ENCODE peak calls at places on chromosomes 7 and 10, in ten cellular contexts. F is colonic mucosa; I is esophagus squamous epithelium; X is Peyer's patch; Q is mammary epithelial cell; U is neural progenitor cell; S is endodermal cell; D is right cardiac atrium; B is foreskin keratinocyte; T is CD4-positive, alpha-beta memory T cell. N is an unnamed sample.

GRCh38 chr7:99392659-99393362 is 15.6 kb downstream of the PDAP1 start:
- DNase-seq in F (peak; percentile 91), I (no peak), X (peak; percentile 95), Q (no peak), U (peak; percentile 90), S (peak; percentile 95), D (peak; percentile 93), B (peak; percentile 53), T (peak; percentile 92), N (no peak)

GRCh38 chr7:30478349-30479228 is at the start of gene NOD1:
- DNase-seq in F (peak; percentile 84), I (no peak), X (peak; percentile 89), Q (peak; percentile 77), U (peak; percentile 87), S (peak; percentile 88), D (peak; percentile 93), B (peak; percentile 65), T (peak; percentile 72), N (no peak)

GRCh38 chr10:73876971-73877370 is 2.6 kb upstream of the CAMK2G start:
- DNase-seq in F (no peak), I (no peak), X (no peak), Q (peak; percentile 49), U (no peak), S (no peak), D (no peak), B (peak; percentile 59), T (no peak), N (no peak)

GRCh38 chr7:153006452-153006851 is 246.9 kb downstream of the ACTR3B start:
- DNase-seq in F (no peak), I (no peak), X (no peak), Q (no peak), U (no peak), S (no peak), D (no peak), B (no peak), T (no peak), N (no peak)

GRCh38 chr7:17902599-17902998 is 37.7 kb downstream of the SNX13 start:
- DNase-seq in F (no peak), I (no peak), X (no peak), Q (no peak), U (peak; percentile 31), S (peak; percentile 85), D (no peak), B (no peak), T (no peak), N (no peak)

GRCh38 chr7:37419496-37419895 is 29.2 kb downstream of the ELMO1 start:
- DNase-seq in F (no peak), I (no peak), X (no peak), Q (no peak), U (no peak), S (no peak), D (no peak), B (no peak), T (no peak), N (no peak)

GRCh38 chr10:34189830-34190229 is 625.3 kb downstream of the PARD3 start:
- DNase-seq in F (no peak), I (no peak), X (no peak), Q (no peak), U (no peak), S (no peak), D (no peak), B (no peak), T (no peak), N (no peak)

GRCh38 chr7:156897673-156898072 is 4.7 kb upstream of the LMBR1 start:
- DNase-seq in F (no peak), I (no peak), X (no peak), Q (peak; percentile 51), U (no peak), S (no peak), D (no peak), B (peak; percentile 74), T (no peak), N (no peak)

GRCh38 chr7:66727058-66727457 is 13.5 kb upstream of the RABGEF1 start:
- DNase-seq in F (no peak), I (no peak), X (no peak), Q (peak; percentile 85), U (no peak), S (no peak), D (no peak), B (no peak), T (no peak), N (no peak)

GRCh38 chr10:69382382-69383117 is 34.2 kb downstream of the TACR2 start:
- DNase-seq in F (no peak), I (no peak), X (no peak), Q (peak; percentile 87), U (no peak), S (peak; percentile 33), D (peak; percentile 53), B (peak; percentile 93), T (no peak), N (no peak)

GRCh38 chr10:89789188-89789587 is 87.8 kb downstream of the KIF20B start:
- DNase-seq in F (no peak), I (no peak), X (no peak), Q (no peak), U (no peak), S (no peak), D (no peak), B (no peak), T (no peak), N (no peak)

GRCh38 chr10:69961864-69962745 is 90.5 kb upstream of the MACROH2A2 start:
- DNase-seq in F (peak; percentile 22), I (no peak), X (peak; percentile 44), Q (no peak), U (no peak), S (no peak), D (no peak), B (no peak), T (no peak), N (no peak)

GRCh38 chr10:97850446-97850845 is 803 bp downstream of the GOLGA7B start:
- DNase-seq in F (no peak), I (no peak), X (no peak), Q (no peak), U (peak; percentile 53), S (no peak), D (no peak), B (no peak), T (peak; percentile 57), N (no peak)

GRCh38 chr7:45687185-45687560 is 113.0 kb downstream of the ADCY1 start:
- DNase-seq in F (peak; percentile 9), I (no peak), X (no peak), Q (no peak), U (no peak), S (peak; percentile 22), D (no peak), B (no peak), T (no peak), N (no peak)

DNA sequence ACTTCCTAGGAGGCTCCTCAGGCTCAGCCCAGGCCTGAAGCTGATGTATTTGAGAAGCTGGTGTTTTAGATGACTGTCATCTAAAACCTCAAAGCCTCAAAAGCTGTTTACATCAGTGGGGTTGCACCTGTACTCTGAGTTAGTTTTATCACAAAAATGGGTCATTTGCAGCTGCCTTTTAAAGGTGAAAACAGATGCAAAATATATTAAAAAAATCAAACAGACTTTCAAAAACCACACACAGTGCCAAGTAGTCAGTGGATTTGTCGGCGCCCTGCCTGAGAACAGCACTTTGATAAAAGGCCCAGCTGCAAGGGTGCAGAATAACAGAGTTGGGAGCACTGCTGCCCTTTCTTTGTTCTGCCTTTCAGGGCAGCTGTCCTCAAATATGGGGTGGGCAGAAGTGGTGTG is 103.0 kb downstream of the VOPP1 start:
- DNase-seq in F (no peak), I (no peak), X (peak; percentile 68), Q (no peak), U (no peak), S (no peak), D (no peak), B (no peak), T (peak; percentile 60), N (no peak)
- H3K4me1 ChIP-seq in F (no peaks in the 10 kb centered on the region), I (no peaks in the 10 kb centered on the region), X (no peaks in the 10 kb centered on the region), Q (no peaks in the 10 kb centered on the region), U (no peaks in the 10 kb centered on the region), S (no peaks in the 10 kb centered on the region), D (no peaks in the 10 kb centered on the region), B (no peaks in the 10 kb centered on the region), T (peaks cover 91% of the 10 kb centered on the region), N (no peaks in the 10 kb centered on the region)

DNA sequence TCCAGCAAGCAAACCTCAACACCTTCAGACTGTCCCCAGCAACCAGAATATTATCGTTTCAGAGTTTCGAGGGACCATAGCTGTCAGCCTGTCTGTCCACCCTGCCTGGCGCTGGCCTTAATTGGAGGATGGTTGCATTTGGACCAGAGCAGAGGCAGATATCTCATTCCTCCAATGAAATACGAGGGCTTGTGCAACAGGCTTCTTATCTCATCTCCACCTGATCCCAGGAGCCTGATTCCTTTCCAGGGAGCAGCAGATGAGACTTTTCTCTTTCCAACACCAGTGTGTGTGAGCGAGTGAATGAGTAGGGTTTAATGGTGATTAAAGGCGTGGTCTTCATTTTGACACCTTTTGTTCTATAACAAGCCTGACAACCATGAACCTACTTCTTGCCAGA is 147.3 kb downstream of the CUX1 start:
- DNase-seq in F (no peak), I (no peak), X (no peak), Q (no peak), U (no peak), S (no peak), D (no peak), B (no peak), T (no peak), N (no peak)
- H3K4me1 ChIP-seq in F (no peaks in the 10 kb centered on the region), I (no peaks in the 10 kb centered on the region), X (no peaks in the 10 kb centered on the region), Q (no peaks in the 10 kb centered on the region), U (no peaks in the 10 kb centered on the region), S (no peaks in the 10 kb centered on the region), D (peaks cover 5% of the 10 kb centered on the region), B (no peaks in the 10 kb centered on the region), T (no peaks in the 10 kb centered on the region), N (no peaks in the 10 kb centered on the region)

DNA sequence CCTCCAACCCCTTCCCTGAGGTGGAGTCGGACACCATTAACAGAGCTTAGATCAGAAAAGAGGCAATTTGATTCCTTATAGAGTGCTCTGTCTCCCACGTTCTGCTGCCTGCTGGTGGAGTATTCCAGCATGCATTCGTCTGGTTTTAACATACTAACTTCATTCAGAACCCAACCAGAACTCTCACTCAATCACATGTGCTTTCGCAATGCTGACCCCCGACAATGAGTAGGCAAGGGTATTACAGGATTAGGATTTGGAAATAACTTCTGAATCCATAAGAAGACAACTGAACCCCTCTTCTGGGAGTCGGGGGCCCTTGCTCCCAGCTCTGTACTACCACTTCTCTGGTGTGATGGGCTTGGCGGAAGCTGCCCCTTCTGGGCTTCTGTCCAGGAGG is 55.6 kb upstream of the HABP2 start:
- DNase-seq in F (no peak), I (no peak), X (no peak), Q (no peak), U (no peak), S (no peak), D (no peak), B (no peak), T (no peak), N (no peak)
- H3K4me1 ChIP-seq in F (no peaks in the 10 kb centered on the region), I (peaks cover 4% of the 10 kb centered on the region), X (no peaks in the 10 kb centered on the region), Q (peaks cover 24% of the 10 kb centered on the region), U (no peaks in the 10 kb centered on the region), S (no peaks in the 10 kb centered on the region), D (peaks cover 2% of the 10 kb centered on the region), B (no peaks in the 10 kb centered on the region), T (no peaks in the 10 kb centered on the region), N (peaks cover 39% of the 10 kb centered on the region)

GRCh38 chr7:114112806-114113205 is 194.0 kb upstream of the PPP1R3A start:
- DNase-seq in F (no peak), I (no peak), X (no peak), Q (no peak), U (no peak), S (no peak), D (no peak), B (no peak), T (no peak), N (no peak)
- H3K4me1 ChIP-seq in F (no peaks in the 10 kb centered on the region), I (no peaks in the 10 kb centered on the region), X (no peaks in the 10 kb centered on the region), Q (no peaks in the 10 kb centered on the region), U (no peaks in the 10 kb centered on the region), S (no peaks in the 10 kb centered on the region), D (no peaks in the 10 kb centered on the region), B (no peaks in the 10 kb centered on the region), T (no peaks in the 10 kb centered on the region), N (peaks cover 17% of the 10 kb centered on the region)

GRCh38 chr10:110069502-110069982 is 61.8 kb downstream of the ADD3 start:
- DNase-seq in F (no peak), I (no peak), X (no peak), Q (no peak), U (no peak), S (no peak), D (no peak), B (no peak), T (no peak), N (no peak)
- H3K4me1 ChIP-seq in F (no peaks in the 10 kb centered on the region), I (no peaks in the 10 kb centered on the region), X (no peaks in the 10 kb centered on the region), Q (peaks cover 5% of the 10 kb centered on the region), U (peaks cover 22% of the 10 kb centered on the region), S (peaks cover 20% of the 10 kb centered on the region), D (peaks cover 13% of the 10 kb centered on the region), B (no peaks in the 10 kb centered on the region), T (peaks cover 97% of the 10 kb centered on the region), N (peaks cover 28% of the 10 kb centered on the region)